ENCODE peak calls at places on chromosomes 11 and 22, in ten cellular contexts. One of them, this sample, is unnamed.

GRCh38 chr22:36767035-36767775 is 8.7 kb downstream of the IFT27 start:
- DNase-seq in sigmoid colon: peak; percentile 48
- DNase-seq in NCI-H460: no peak
- DNase-seq in mesenchymal stem cell: no peak
- DNase-seq in GM20000: no peak
- DNase-seq in NCI-H524: no peak
- DNase-seq in stimulated activated CD4-positive, alpha-beta T cell treated with anti-CD3 and anti-CD28 coated beads, Interleukin-15, amount 100 ng/mL, for 1 hour: no peak
- DNase-seq in GM06990: no peak
- DNase-seq in non-pigmented ciliary epithelial cell: no peak
- DNase-seq in GM12865: no peak
- DNase-seq in this sample: no peak

GRCh38 chr11:17389205-17389956 is 922 bp upstream of the KCNJ11 start:
- DNase-seq in NCI-H524: peak; percentile 91
- DNase-seq in sigmoid colon: peak; percentile 80
- DNase-seq in stimulated activated CD4-positive, alpha-beta T cell treated with anti-CD3 and anti-CD28 coated beads, Interleukin-15, amount 100 ng/mL, for 1 hour: peak; percentile 66
- DNase-seq in NCI-H460: peak; percentile 34
- DNase-seq in non-pigmented ciliary epithelial cell: no peak
- DNase-seq in GM12865: peak; percentile 71
- DNase-seq in GM20000: peak; percentile 90
- DNase-seq in GM06990: peak; percentile 62
- DNase-seq in mesenchymal stem cell: peak; percentile 48
- DNase-seq in this sample: peak; percentile 93

GRCh38 chr11:95924414-95924760 is 480 bp upstream of the MTMR2 start:
- DNase-seq in non-pigmented ciliary epithelial cell: no peak
- DNase-seq in sigmoid colon: no peak
- DNase-seq in GM12865: no peak
- DNase-seq in GM06990: peak; percentile 3
- DNase-seq in mesenchymal stem cell: peak; percentile 45
- DNase-seq in NCI-H460: no peak
- DNase-seq in stimulated activated CD4-positive, alpha-beta T cell treated with anti-CD3 and anti-CD28 coated beads, Interleukin-15, amount 100 ng/mL, for 1 hour: no peak
- DNase-seq in GM20000: no peak
- DNase-seq in NCI-H524: no peak
- DNase-seq in this sample: peak; percentile 74

GRCh38 chr11:65546217-65546958 is 11.8 kb downstream of the LTBP3 start:
- DNase-seq in GM20000: peak; percentile 99
- DNase-seq in NCI-H524: no peak
- DNase-seq in stimulated activated CD4-positive, alpha-beta T cell treated with anti-CD3 and anti-CD28 coated beads, Interleukin-15, amount 100 ng/mL, for 1 hour: peak; percentile 99
- DNase-seq in non-pigmented ciliary epithelial cell: no peak
- DNase-seq in NCI-H460: no peak
- DNase-seq in sigmoid colon: peak; percentile 90
- DNase-seq in GM12865: peak; percentile 94
- DNase-seq in mesenchymal stem cell: peak; percentile 60
- DNase-seq in GM06990: peak; percentile 92
- DNase-seq in this sample: peak; percentile 93

GRCh38 chr22:25448435-25449051 is 115.9 kb upstream of the GRK3 start:
- DNase-seq in NCI-H524: no peak
- DNase-seq in NCI-H460: no peak
- DNase-seq in GM20000: peak; percentile 38
- DNase-seq in GM12865: peak; percentile 28
- DNase-seq in stimulated activated CD4-positive, alpha-beta T cell treated with anti-CD3 and anti-CD28 coated beads, Interleukin-15, amount 100 ng/mL, for 1 hour: no peak
- DNase-seq in mesenchymal stem cell: peak; percentile 55
- DNase-seq in sigmoid colon: no peak
- DNase-seq in non-pigmented ciliary epithelial cell: no peak
- DNase-seq in GM06990: peak; percentile 24
- DNase-seq in this sample: peak; percentile 51

GRCh38 chr11:118436639-118437045 is 350 bp downstream of the KMT2A start:
- DNase-seq in GM06990: peak; percentile 45
- DNase-seq in mesenchymal stem cell: peak; percentile 48
- DNase-seq in non-pigmented ciliary epithelial cell: no peak
- DNase-seq in NCI-H460: no peak
- DNase-seq in NCI-H524: no peak
- DNase-seq in stimulated activated CD4-positive, alpha-beta T cell treated with anti-CD3 and anti-CD28 coated beads, Interleukin-15, amount 100 ng/mL, for 1 hour: no peak
- DNase-seq in GM12865: peak; percentile 48
- DNase-seq in sigmoid colon: peak; percentile 60
- DNase-seq in GM20000: no peak
- DNase-seq in this sample: no peak

GRCh38 chr11:10655227-10655626 is 38.3 kb downstream of the IRAG1 start:
- DNase-seq in NCI-H524: no peak
- DNase-seq in GM12865: no peak
- DNase-seq in non-pigmented ciliary epithelial cell: no peak
- DNase-seq in NCI-H460: no peak
- DNase-seq in GM06990: no peak
- DNase-seq in stimulated activated CD4-positive, alpha-beta T cell treated with anti-CD3 and anti-CD28 coated beads, Interleukin-15, amount 100 ng/mL, for 1 hour: no peak
- DNase-seq in GM20000: no peak
- DNase-seq in mesenchymal stem cell: no peak
- DNase-seq in sigmoid colon: no peak
- DNase-seq in this sample: no peak

GRCh38 chr11:94539420-94539819 is 4.3 kb upstream of the FUT4 start:
- DNase-seq in mesenchymal stem cell: no peak
- DNase-seq in GM20000: no peak
- DNase-seq in non-pigmented ciliary epithelial cell: no peak
- DNase-seq in GM12865: no peak
- DNase-seq in NCI-H524: no peak
- DNase-seq in GM06990: no peak
- DNase-seq in stimulated activated CD4-positive, alpha-beta T cell treated with anti-CD3 and anti-CD28 coated beads, Interleukin-15, amount 100 ng/mL, for 1 hour: no peak
- DNase-seq in sigmoid colon: no peak
- DNase-seq in NCI-H460: no peak
- DNase-seq in this sample: peak; percentile 68

GRCh38 chr22:24359452-24360120 is 67.8 kb upstream of the ADORA2A start:
- DNase-seq in mesenchymal stem cell: peak; percentile 75
- DNase-seq in NCI-H460: no peak
- DNase-seq in GM12865: no peak
- DNase-seq in NCI-H524: no peak
- DNase-seq in non-pigmented ciliary epithelial cell: no peak
- DNase-seq in GM20000: no peak
- DNase-seq in sigmoid colon: no peak
- DNase-seq in stimulated activated CD4-positive, alpha-beta T cell treated with anti-CD3 and anti-CD28 coated beads, Interleukin-15, amount 100 ng/mL, for 1 hour: no peak
- DNase-seq in GM06990: no peak
- DNase-seq in this sample: no peak

GRCh38 chr11:122796128-122796717 is 42.1 kb upstream of the CRTAM start:
- DNase-seq in non-pigmented ciliary epithelial cell: no peak
- DNase-seq in GM06990: no peak
- DNase-seq in mesenchymal stem cell: peak; percentile 32
- DNase-seq in NCI-H524: peak; percentile 1
- DNase-seq in sigmoid colon: no peak
- DNase-seq in NCI-H460: peak; percentile 12
- DNase-seq in GM20000: peak; percentile 60
- DNase-seq in GM12865: peak; percentile 62
- DNase-seq in stimulated activated CD4-positive, alpha-beta T cell treated with anti-CD3 and anti-CD28 coated beads, Interleukin-15, amount 100 ng/mL, for 1 hour: peak; percentile 24
- DNase-seq in this sample: peak; percentile 52

GRCh38 chr11:33897761-33898403 is 6.0 kb upstream of the LMO2 start:
- DNase-seq in sigmoid colon: no peak
- DNase-seq in NCI-H460: no peak
- DNase-seq in GM12865: no peak
- DNase-seq in GM06990: no peak
- DNase-seq in GM20000: no peak
- DNase-seq in non-pigmented ciliary epithelial cell: no peak
- DNase-seq in NCI-H524: no peak
- DNase-seq in stimulated activated CD4-positive, alpha-beta T cell treated with anti-CD3 and anti-CD28 coated beads, Interleukin-15, amount 100 ng/mL, for 1 hour: no peak
- DNase-seq in mesenchymal stem cell: no peak
- DNase-seq in this sample: peak; percentile 59

GRCh38 chr22:37633082-37633692 is 6.3 kb upstream of the SH3BP1 start:
- DNase-seq in GM06990: peak; percentile 80
- DNase-seq in sigmoid colon: no peak
- DNase-seq in GM20000: peak; percentile 90
- DNase-seq in NCI-H460: no peak
- DNase-seq in stimulated activated CD4-positive, alpha-beta T cell treated with anti-CD3 and anti-CD28 coated beads, Interleukin-15, amount 100 ng/mL, for 1 hour: no peak
- DNase-seq in mesenchymal stem cell: no peak
- DNase-seq in non-pigmented ciliary epithelial cell: no peak
- DNase-seq in NCI-H524: no peak
- DNase-seq in GM12865: peak; percentile 87
- DNase-seq in this sample: no peak

GRCh38 chr22:19179472-19180048 is 1.0 kb upstream of the SLC25A1 start:
- DNase-seq in mesenchymal stem cell: peak; percentile 86
- DNase-seq in NCI-H460: peak; percentile 58
- DNase-seq in GM06990: peak; percentile 75
- DNase-seq in sigmoid colon: peak; percentile 93
- DNase-seq in stimulated activated CD4-positive, alpha-beta T cell treated with anti-CD3 and anti-CD28 coated beads, Interleukin-15, amount 100 ng/mL, for 1 hour: no peak
- DNase-seq in GM12865: peak; percentile 89
- DNase-seq in non-pigmented ciliary epithelial cell: peak; percentile 60
- DNase-seq in GM20000: peak; percentile 85
- DNase-seq in NCI-H524: peak; percentile 59
- DNase-seq in this sample: peak; percentile 86

GRCh38 chr11:96035744-96036087 is 111.8 kb upstream of the MTMR2 start:
- DNase-seq in NCI-H460: no peak
- DNase-seq in NCI-H524: no peak
- DNase-seq in GM20000: no peak
- DNase-seq in sigmoid colon: no peak
- DNase-seq in GM06990: no peak
- DNase-seq in GM12865: no peak
- DNase-seq in non-pigmented ciliary epithelial cell: no peak
- DNase-seq in mesenchymal stem cell: no peak
- DNase-seq in stimulated activated CD4-positive, alpha-beta T cell treated with anti-CD3 and anti-CD28 coated beads, Interleukin-15, amount 100 ng/mL, for 1 hour: no peak
- DNase-seq in this sample: no peak

GRCh38 chr11:746289-747175 is 732 bp upstream of the TALDO1 start:
- DNase-seq in sigmoid colon: peak; percentile 65
- DNase-seq in stimulated activated CD4-positive, alpha-beta T cell treated with anti-CD3 and anti-CD28 coated beads, Interleukin-15, amount 100 ng/mL, for 1 hour: no peak
- DNase-seq in GM06990: no peak
- DNase-seq in mesenchymal stem cell: peak; percentile 36
- DNase-seq in non-pigmented ciliary epithelial cell: no peak
- DNase-seq in NCI-H460: no peak
- DNase-seq in GM12865: peak; percentile 44
- DNase-seq in NCI-H524: no peak
- DNase-seq in GM20000: no peak
- DNase-seq in this sample: peak; percentile 82

GRCh38 chr11:10075141-10075540 is 218.9 kb downstream of the SBF2 start:
- DNase-seq in GM06990: no peak
- DNase-seq in NCI-H460: no peak
- DNase-seq in NCI-H524: no peak
- DNase-seq in mesenchymal stem cell: no peak
- DNase-seq in GM12865: no peak
- DNase-seq in non-pigmented ciliary epithelial cell: no peak
- DNase-seq in GM20000: no peak
- DNase-seq in stimulated activated CD4-positive, alpha-beta T cell treated with anti-CD3 and anti-CD28 coated beads, Interleukin-15, amount 100 ng/mL, for 1 hour: no peak
- DNase-seq in sigmoid colon: no peak
- DNase-seq in this sample: no peak

GRCh38 chr11:13577881-13578280 is 82.1 kb upstream of the PTH start:
- DNase-seq in non-pigmented ciliary epithelial cell: no peak
- DNase-seq in GM12865: no peak
- DNase-seq in sigmoid colon: no peak
- DNase-seq in stimulated activated CD4-positive, alpha-beta T cell treated with anti-CD3 and anti-CD28 coated beads, Interleukin-15, amount 100 ng/mL, for 1 hour: no peak
- DNase-seq in mesenchymal stem cell: no peak
- DNase-seq in NCI-H524: no peak
- DNase-seq in GM06990: no peak
- DNase-seq in GM20000: no peak
- DNase-seq in NCI-H460: no peak
- DNase-seq in this sample: no peak